ENCODE peak calls at places on chromosome 12, in five cellular contexts. K is head of caudate nucleus, Y is DND-41, R is IMR-90, E is hypothalamus. X is an unnamed sample.

GRCh38 chr12:86945685-86946196 is 689.5 kb upstream of the MGAT4C start:
- DNase-seq in K (no peak), Y (no peak), R (no peak), E (no peak), X (no peak)

GRCh38 chr12:85057370-85057963 is 21.3 kb downstream of the LRRIQ1 start:
- DNase-seq in K (peak; percentile 17), Y (peak; percentile 21), R (peak; percentile 41), E (peak; percentile 3), X (peak; percentile 46)

GRCh38 chr12:9669534-9669933 is at the start of gene CLEC2D:
- DNase-seq in K (no peak), Y (no peak), R (no peak), E (no peak), X (no peak)

GRCh38 chr12:14960548-14961465 is 594 bp downstream of the ARHGDIB start:
- DNase-seq in K (no peak), Y (peak; percentile 78), R (peak; percentile 36), E (no peak), X (no peak)

GRCh38 chr12:13005649-13006048 is 5.6 kb upstream of the HEBP1 start:
- DNase-seq in K (no peak), Y (no peak), R (no peak), E (no peak), X (no peak)

GRCh38 chr12:34595749-34596733 is 573.7 kb downstream of the ALG10 start:
- DNase-seq in K (no peak), Y (no peak), R (no peak), E (no peak), X (no peak)

GRCh38 chr12:14845350-14845750 is 2.0 kb upstream of the ART4 start:
- DNase-seq in K (peak; percentile 39), Y (peak; percentile 63), R (peak; percentile 65), E (peak; percentile 6), X (peak; percentile 83)

GRCh38 chr12:56941299-56942017 is 7.2 kb upstream of the SDR9C7 start:
- DNase-seq in K (no peak), Y (no peak), R (peak; percentile 50), E (no peak), X (no peak)

X was measured in pons.